ENCODE peak calls at places on chromosomes 4 and X, in nine cellular contexts. One of them, this sample, is unnamed.
A peak's percentile ranks its signal among the peaks of the same experiment; 100 is the strongest.

GRCh38 chr4:6023766-6024165 is 5.5 kb upstream of the C4orf50 start:
- DNase-seq in AG09309: no peak
- DNase-seq in cardiac muscle cell: no peak
- DNase-seq in GM10248: no peak
- DNase-seq in B cell: no peak
- DNase-seq in ascending aorta: no peak
- DNase-seq in progenitor cell of endocrine pancreas: no peak
- DNase-seq in neural progenitor cell: no peak
- DNase-seq in hepatocyte: no peak
- DNase-seq in this sample: no peak

GRCh38 chrX:8728932-8729331 is 3.0 kb downstream of the ANOS1 start:
- DNase-seq in AG09309: no peak
- DNase-seq in cardiac muscle cell: peak; percentile 10
- DNase-seq in GM10248: no peak
- DNase-seq in B cell: no peak
- DNase-seq in ascending aorta: no peak
- DNase-seq in progenitor cell of endocrine pancreas: no peak
- DNase-seq in neural progenitor cell: peak; percentile 16
- DNase-seq in hepatocyte: no peak
- DNase-seq in this sample: peak; percentile 51

GRCh38 chrX:117996918-117997480 is 119.6 kb downstream of the KLHL13 start:
- DNase-seq in AG09309: no peak
- DNase-seq in cardiac muscle cell: no peak
- DNase-seq in GM10248: no peak
- DNase-seq in B cell: no peak
- DNase-seq in ascending aorta: no peak
- DNase-seq in progenitor cell of endocrine pancreas: no peak
- DNase-seq in neural progenitor cell: no peak
- DNase-seq in hepatocyte: no peak
- DNase-seq in this sample: no peak

GRCh38 chr4:159777689-159778088 is 674.8 kb downstream of the RAPGEF2 start:
- DNase-seq in AG09309: no peak
- DNase-seq in cardiac muscle cell: no peak
- DNase-seq in GM10248: no peak
- DNase-seq in B cell: no peak
- DNase-seq in ascending aorta: no peak
- DNase-seq in progenitor cell of endocrine pancreas: no peak
- DNase-seq in neural progenitor cell: no peak
- DNase-seq in hepatocyte: no peak
- DNase-seq in this sample: no peak

GRCh38 chrX:102858826-102859627 is 78.0 kb upstream of the RAB40AL start:
- DNase-seq in AG09309: no peak
- DNase-seq in cardiac muscle cell: no peak
- DNase-seq in GM10248: no peak
- DNase-seq in B cell: no peak
- DNase-seq in ascending aorta: no peak
- DNase-seq in progenitor cell of endocrine pancreas: no peak
- DNase-seq in neural progenitor cell: peak; percentile 47
- DNase-seq in hepatocyte: no peak
- DNase-seq in this sample: no peak

GRCh38 chr4:156321203-156321602 is 367.5 kb upstream of the CTSO start:
- DNase-seq in AG09309: peak; percentile 84
- DNase-seq in cardiac muscle cell: no peak
- DNase-seq in GM10248: no peak
- DNase-seq in B cell: no peak
- DNase-seq in ascending aorta: no peak
- DNase-seq in progenitor cell of endocrine pancreas: no peak
- DNase-seq in neural progenitor cell: no peak
- DNase-seq in hepatocyte: no peak
- DNase-seq in this sample: no peak

GRCh38 chrX:110228453-110228852 is 89.4 kb downstream of the AMMECR1 start:
- DNase-seq in AG09309: no peak
- DNase-seq in cardiac muscle cell: no peak
- DNase-seq in GM10248: no peak
- DNase-seq in B cell: no peak
- DNase-seq in ascending aorta: no peak
- DNase-seq in progenitor cell of endocrine pancreas: no peak
- DNase-seq in neural progenitor cell: no peak
- DNase-seq in hepatocyte: no peak
- DNase-seq in this sample: no peak

GRCh38 chr4:89438102-89438831 is 130.7 kb upstream of the GPRIN3 start:
- DNase-seq in AG09309: peak; percentile 8
- DNase-seq in cardiac muscle cell: peak; percentile 58
- DNase-seq in GM10248: peak; percentile 39
- DNase-seq in B cell: peak; percentile 59
- DNase-seq in ascending aorta: no peak
- DNase-seq in progenitor cell of endocrine pancreas: peak; percentile 13
- DNase-seq in neural progenitor cell: peak; percentile 58
- DNase-seq in hepatocyte: peak; percentile 66
- DNase-seq in this sample: peak; percentile 47

GRCh38 chrX:139803224-139803623 is 95.3 kb upstream of the MCF2 start:
- DNase-seq in AG09309: no peak
- DNase-seq in cardiac muscle cell: no peak
- DNase-seq in GM10248: no peak
- DNase-seq in B cell: no peak
- DNase-seq in ascending aorta: no peak
- DNase-seq in progenitor cell of endocrine pancreas: no peak
- DNase-seq in neural progenitor cell: no peak
- DNase-seq in hepatocyte: no peak
- DNase-seq in this sample: no peak

GRCh38 chrX:1537031-1537715 is at the start of gene P2RY8:
- DNase-seq in AG09309: no peak
- DNase-seq in cardiac muscle cell: no peak
- DNase-seq in GM10248: peak; percentile 77
- DNase-seq in B cell: peak; percentile 90
- DNase-seq in ascending aorta: peak; percentile 82
- DNase-seq in progenitor cell of endocrine pancreas: no peak
- DNase-seq in neural progenitor cell: no peak
- DNase-seq in hepatocyte: peak; percentile 43
- DNase-seq in this sample: peak; percentile 91

GRCh38 chr4:140363051-140363450 is 10.4 kb upstream of the SCOC start:
- DNase-seq in AG09309: no peak
- DNase-seq in cardiac muscle cell: no peak
- DNase-seq in GM10248: no peak
- DNase-seq in B cell: no peak
- DNase-seq in ascending aorta: no peak
- DNase-seq in progenitor cell of endocrine pancreas: no peak
- DNase-seq in neural progenitor cell: no peak
- DNase-seq in hepatocyte: peak; percentile 68
- DNase-seq in this sample: no peak

GRCh38 chrX:56284269-56284668 is 52.1 kb downstream of the KLF8 start:
- DNase-seq in AG09309: no peak
- DNase-seq in cardiac muscle cell: no peak
- DNase-seq in GM10248: no peak
- DNase-seq in B cell: no peak
- DNase-seq in ascending aorta: no peak
- DNase-seq in progenitor cell of endocrine pancreas: no peak
- DNase-seq in neural progenitor cell: no peak
- DNase-seq in hepatocyte: no peak
- DNase-seq in this sample: no peak

GRCh38 chr4:186104895-186105720 is 604 bp downstream of the FAM149A start:
- DNase-seq in AG09309: no peak
- DNase-seq in cardiac muscle cell: peak; percentile 38
- DNase-seq in GM10248: peak; percentile 38
- DNase-seq in B cell: no peak
- DNase-seq in ascending aorta: no peak
- DNase-seq in progenitor cell of endocrine pancreas: peak; percentile 41
- DNase-seq in neural progenitor cell: peak; percentile 59
- DNase-seq in hepatocyte: peak; percentile 48
- DNase-seq in this sample: no peak

GRCh38 chr4:24912252-24913098 is at the start of gene CCDC149:
- DNase-seq in AG09309: no peak
- DNase-seq in cardiac muscle cell: peak; percentile 83
- DNase-seq in GM10248: peak; percentile 39
- DNase-seq in B cell: no peak
- DNase-seq in ascending aorta: peak; percentile 83
- DNase-seq in progenitor cell of endocrine pancreas: peak; percentile 76
- DNase-seq in neural progenitor cell: peak; percentile 89
- DNase-seq in hepatocyte: peak; percentile 87
- DNase-seq in this sample: no peak

GRCh38 chr4:85932371-85933305 is 427.2 kb downstream of the MAPK10 start:
- DNase-seq in AG09309: no peak
- DNase-seq in cardiac muscle cell: peak; percentile 22
- DNase-seq in GM10248: no peak
- DNase-seq in B cell: no peak
- DNase-seq in ascending aorta: no peak
- DNase-seq in progenitor cell of endocrine pancreas: no peak
- DNase-seq in neural progenitor cell: peak; percentile 41
- DNase-seq in hepatocyte: no peak
- DNase-seq in this sample: no peak

GRCh38 chr4:153916273-153916755 is 127.4 kb upstream of the SFRP2 start:
- DNase-seq in AG09309: no peak
- DNase-seq in cardiac muscle cell: no peak
- DNase-seq in GM10248: no peak
- DNase-seq in B cell: no peak
- DNase-seq in ascending aorta: no peak
- DNase-seq in progenitor cell of endocrine pancreas: no peak
- DNase-seq in neural progenitor cell: no peak
- DNase-seq in hepatocyte: no peak
- DNase-seq in this sample: no peak

GRCh38 chr4:105624530-105624929 is 72.1 kb downstream of the ARHGEF38 start:
- DNase-seq in AG09309: peak; percentile 10
- DNase-seq in cardiac muscle cell: no peak
- DNase-seq in GM10248: peak; percentile 18
- DNase-seq in B cell: no peak
- DNase-seq in ascending aorta: no peak
- DNase-seq in progenitor cell of endocrine pancreas: no peak
- DNase-seq in neural progenitor cell: no peak
- DNase-seq in hepatocyte: no peak
- DNase-seq in this sample: no peak

GRCh38 chr4:179624768-179625181 is 2182.5 kb upstream of the AGA start:
- DNase-seq in AG09309: no peak
- DNase-seq in cardiac muscle cell: peak; percentile 40
- DNase-seq in GM10248: no peak
- DNase-seq in B cell: no peak
- DNase-seq in ascending aorta: no peak
- DNase-seq in progenitor cell of endocrine pancreas: no peak
- DNase-seq in neural progenitor cell: peak; percentile 2
- DNase-seq in hepatocyte: peak; percentile 12
- DNase-seq in this sample: no peak

DNA sequence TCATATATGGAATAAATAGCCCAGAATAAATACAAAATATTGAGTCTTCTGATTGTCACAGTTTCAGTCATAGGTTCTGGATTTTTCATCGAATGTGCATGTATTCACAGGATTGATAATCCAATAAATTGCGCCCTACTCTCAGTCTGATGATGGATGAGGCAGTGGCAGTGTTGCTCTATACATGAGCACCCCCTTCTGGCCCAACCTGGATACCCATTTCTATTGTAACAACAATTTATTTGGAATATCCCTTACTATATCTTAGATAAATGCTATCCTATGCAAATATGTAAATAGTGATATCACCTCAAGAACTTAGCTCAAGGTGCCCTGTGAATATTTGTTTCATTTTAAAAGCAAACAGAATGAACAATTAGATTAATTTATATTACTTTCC is 733.7 kb upstream of the PABPC4L start:
- DNase-seq in AG09309: no peak
- DNase-seq in cardiac muscle cell: peak; percentile 22
- DNase-seq in GM10248: no peak
- DNase-seq in B cell: no peak
- DNase-seq in ascending aorta: no peak
- DNase-seq in progenitor cell of endocrine pancreas: no peak
- DNase-seq in neural progenitor cell: peak; percentile 46
- DNase-seq in hepatocyte: peak; percentile 30
- DNase-seq in this sample: no peak
- TF ChIP-seq CTCF in AG09309: no peak
- TF ChIP-seq CTCF in cardiac muscle cell: peak; percentile 30
- TF ChIP-seq CTCF in GM10248: peak; percentile 25
- TF ChIP-seq CTCF in B cell: no peak
- TF ChIP-seq CTCF in ascending aorta: no peak
- TF ChIP-seq CTCF in progenitor cell of endocrine pancreas: peak; percentile 60
- TF ChIP-seq CTCF in neural progenitor cell: peak; percentile 72
- TF ChIP-seq CTCF in hepatocyte: peak; percentile 44
- TF ChIP-seq CTCF in this sample: no peak

DNA sequence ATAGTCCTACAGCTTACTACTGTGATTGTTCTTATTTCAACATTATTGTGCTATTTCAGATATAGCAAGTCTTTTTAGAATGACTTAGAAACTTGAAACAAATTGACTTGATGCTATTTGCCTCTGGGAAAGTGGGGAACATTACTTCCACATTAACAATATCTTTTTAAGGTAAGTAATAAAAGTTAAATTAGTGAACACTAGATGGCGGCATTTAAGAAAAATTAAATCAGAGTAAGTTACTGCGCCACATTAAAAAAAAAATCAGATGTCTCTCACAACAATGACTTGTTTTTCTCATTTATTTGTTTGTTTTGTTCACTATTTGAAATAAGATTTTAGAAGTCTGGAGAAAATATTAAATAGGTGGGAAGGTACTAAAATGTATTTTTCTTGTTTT is 1026.9 kb upstream of the SLIT2 start:
- DNase-seq in AG09309: peak; percentile 23
- DNase-seq in cardiac muscle cell: peak; percentile 52
- DNase-seq in GM10248: peak; percentile 13
- DNase-seq in B cell: no peak
- DNase-seq in ascending aorta: no peak
- DNase-seq in progenitor cell of endocrine pancreas: no peak
- DNase-seq in neural progenitor cell: peak; percentile 38
- DNase-seq in hepatocyte: peak; percentile 56
- DNase-seq in this sample: no peak
- TF ChIP-seq CTCF in AG09309: peak; percentile 16
- TF ChIP-seq CTCF in cardiac muscle cell: peak; percentile 25
- TF ChIP-seq CTCF in GM10248: peak; percentile 11
- TF ChIP-seq CTCF in B cell: peak; percentile 52
- TF ChIP-seq CTCF in ascending aorta: no peak
- TF ChIP-seq CTCF in progenitor cell of endocrine pancreas: peak; percentile 53
- TF ChIP-seq CTCF in neural progenitor cell: peak; percentile 63
- TF ChIP-seq CTCF in hepatocyte: peak; percentile 58
- TF ChIP-seq CTCF in this sample: no peak

DNA sequence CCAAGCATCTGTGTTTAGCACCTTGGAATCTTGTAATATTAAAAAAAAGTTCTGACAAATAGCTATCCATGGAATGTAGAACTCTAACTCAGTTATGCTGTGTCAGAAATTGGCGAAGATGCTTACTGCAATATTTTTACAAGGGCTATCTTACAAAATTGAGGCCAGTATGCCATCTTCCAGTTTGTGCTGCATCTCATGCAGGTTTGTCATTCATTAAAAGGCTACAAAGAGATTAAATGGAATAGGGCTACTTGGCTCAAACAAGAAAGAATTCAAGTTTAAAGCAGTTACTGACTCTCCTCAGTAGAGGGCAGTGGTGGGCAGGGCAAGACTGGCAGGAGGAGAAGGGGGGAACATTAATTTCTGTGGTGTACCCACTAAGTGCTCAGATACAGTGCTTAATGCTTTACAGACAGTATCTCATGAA is 66.5 kb downstream of the SHROOM4 start:
- DNase-seq in AG09309: peak; percentile 52
- DNase-seq in cardiac muscle cell: peak; percentile 21
- DNase-seq in GM10248: peak; percentile 13
- DNase-seq in B cell: no peak
- DNase-seq in ascending aorta: no peak
- DNase-seq in progenitor cell of endocrine pancreas: no peak
- DNase-seq in neural progenitor cell: peak; percentile 31
- DNase-seq in hepatocyte: peak; percentile 16
- DNase-seq in this sample: no peak
- TF ChIP-seq CTCF in AG09309: peak; percentile 75
- TF ChIP-seq CTCF in cardiac muscle cell: peak; percentile 65
- TF ChIP-seq CTCF in GM10248: peak; percentile 35
- TF ChIP-seq CTCF in B cell: peak; percentile 54
- TF ChIP-seq CTCF in ascending aorta: peak; percentile 42
- TF ChIP-seq CTCF in progenitor cell of endocrine pancreas: peak; percentile 70
- TF ChIP-seq CTCF in neural progenitor cell: peak; percentile 69
- TF ChIP-seq CTCF in hepatocyte: peak; percentile 57
- TF ChIP-seq CTCF in this sample: peak; percentile 58

GRCh38 chr4:148152868-148153630 is 289.2 kb downstream of the NR3C2 start:
- DNase-seq in AG09309: no peak
- DNase-seq in cardiac muscle cell: no peak
- DNase-seq in GM10248: no peak
- DNase-seq in B cell: no peak
- DNase-seq in ascending aorta: no peak
- DNase-seq in progenitor cell of endocrine pancreas: no peak
- DNase-seq in neural progenitor cell: no peak
- DNase-seq in hepatocyte: no peak
- DNase-seq in this sample: no peak
- TF ChIP-seq CTCF in AG09309: peak; percentile 3
- TF ChIP-seq CTCF in cardiac muscle cell: no peak
- TF ChIP-seq CTCF in GM10248: no peak
- TF ChIP-seq CTCF in B cell: no peak
- TF ChIP-seq CTCF in ascending aorta: no peak
- TF ChIP-seq CTCF in progenitor cell of endocrine pancreas: no peak
- TF ChIP-seq CTCF in neural progenitor cell: no peak
- TF ChIP-seq CTCF in hepatocyte: no peak
- TF ChIP-seq CTCF in this sample: no peak

This sample was measured in CD14-positive monocyte.